ENCODE peak calls at places on chromosome 2, in ten cellular contexts. P, F, O, J, D, Y, T, X, Z and H are unnamed samples.

GRCh38 chr2:860259-860855 is 90.3 kb upstream of the SNTG2 start:
- DNase-seq in P (no peak), F (no peak), O (no peak), J (no peak), D (no peak), Y (no peak), T (no peak), X (peak; percentile 51), Z (no peak), H (no peak)

GRCh38 chr2:31270136-31270535 is 36.2 kb downstream of the EHD3 start:
- DNase-seq in P (no peak), F (no peak), O (peak; percentile 78), J (peak; percentile 47), D (no peak), Y (no peak), T (no peak), X (no peak), Z (no peak), H (no peak)

GRCh38 chr2:20141056-20141762 is 83.7 kb downstream of the SDC1 start:
- DNase-seq in P (no peak), F (no peak), O (peak; percentile 95), J (peak; percentile 96), D (no peak), Y (no peak), T (no peak), X (no peak), Z (peak; percentile 78), H (no peak)

GRCh38 chr2:8606649-8607550 is 75.0 kb upstream of the ID2 start:
- DNase-seq in P (no peak), F (no peak), O (no peak), J (no peak), D (no peak), Y (no peak), T (no peak), X (no peak), Z (no peak), H (no peak)

GRCh38 chr2:82674638-82675037 is 1784.4 kb downstream of the SUCLG1 start:
- DNase-seq in P (no peak), F (no peak), O (no peak), J (no peak), D (no peak), Y (no peak), T (no peak), X (no peak), Z (no peak), H (no peak)

GRCh38 chr2:58976374-58977055 is 735.4 kb upstream of the FANCL start:
- DNase-seq in P (no peak), F (no peak), O (no peak), J (no peak), D (no peak), Y (no peak), T (no peak), X (no peak), Z (no peak), H (no peak)

GRCh38 chr2:60406192-60406591 is 147.3 kb downstream of the BCL11A start:
- DNase-seq in P (no peak), F (no peak), O (no peak), J (no peak), D (no peak), Y (no peak), T (no peak), X (no peak), Z (no peak), H (no peak)

GRCh38 chr2:174617120-174617519 is 19.5 kb upstream of the WIPF1 start:
- DNase-seq in P (no peak), F (no peak), O (no peak), J (peak; percentile 58), D (no peak), Y (peak; percentile 13), T (no peak), X (no peak), Z (no peak), H (no peak)

GRCh38 chr2:202765435-202765834 is 106.1 kb downstream of the ICA1L start:
- DNase-seq in P (peak; percentile 0), F (no peak), O (peak; percentile 77), J (no peak), D (no peak), Y (no peak), T (no peak), X (no peak), Z (no peak), H (no peak)

GRCh38 chr2:69770193-69770702 is 28.3 kb downstream of the ANXA4 start:
- DNase-seq in P (peak; percentile 23), F (no peak), O (peak; percentile 91), J (peak; percentile 91), D (no peak), Y (no peak), T (no peak), X (no peak), Z (no peak), H (no peak)

GRCh38 chr2:152826880-152827279 is 108.5 kb downstream of the ARL6IP6 start:
- DNase-seq in P (no peak), F (no peak), O (peak; percentile 25), J (no peak), D (no peak), Y (no peak), T (no peak), X (no peak), Z (no peak), H (no peak)

GRCh38 chr2:26542194-26542455 is 64.2 kb upstream of the OTOF start:
- DNase-seq in P (no peak), F (no peak), O (no peak), J (no peak), D (peak; percentile 53), Y (no peak), T (no peak), X (no peak), Z (no peak), H (no peak)

GRCh38 chr2:185583058-185583816 is 155.4 kb upstream of the FSIP2 start:
- DNase-seq in P (no peak), F (no peak), O (peak; percentile 96), J (peak; percentile 55), D (no peak), Y (no peak), T (no peak), X (no peak), Z (peak; percentile 43), H (no peak)

GRCh38 chr2:111634995-111635538 is 248.9 kb downstream of the ANAPC1 start:
- DNase-seq in P (no peak), F (no peak), O (no peak), J (no peak), D (no peak), Y (no peak), T (no peak), X (no peak), Z (no peak), H (no peak)

GRCh38 chr2:191864623-191865521 is 18.0 kb upstream of the CAVIN2 start:
- DNase-seq in P (no peak), F (no peak), O (peak; percentile 56), J (peak; percentile 73), D (no peak), Y (no peak), T (no peak), X (no peak), Z (no peak), H (no peak)

GRCh38 chr2:188399159-188399558 is 107.5 kb downstream of the GULP1 start:
- DNase-seq in P (no peak), F (no peak), O (no peak), J (peak; percentile 68), D (no peak), Y (no peak), T (no peak), X (peak; percentile 27), Z (no peak), H (no peak)

GRCh38 chr2:173966274-173967098 is 1.3 kb upstream of the SP3 start:
- DNase-seq in P (no peak), F (no peak), O (no peak), J (no peak), D (no peak), Y (no peak), T (no peak), X (no peak), Z (no peak), H (no peak)

GRCh38 chr2:171893196-171893823 is 734 bp downstream of the SLC25A12 start:
- DNase-seq in P (no peak), F (no peak), O (peak; percentile 12), J (peak; percentile 11), D (peak; percentile 44), Y (no peak), T (no peak), X (no peak), Z (no peak), H (no peak)

GRCh38 chr2:152350155-152350679 is 15.2 kb downstream of the FMNL2 start:
- DNase-seq in P (no peak), F (no peak), O (no peak), J (no peak), D (no peak), Y (no peak), T (no peak), X (no peak), Z (no peak), H (no peak)

GRCh38 chr2:12412898-12413305 is 303.8 kb upstream of the TRIB2 start:
- DNase-seq in P (no peak), F (no peak), O (no peak), J (peak; percentile 79), D (no peak), Y (no peak), T (peak; percentile 23), X (no peak), Z (no peak), H (no peak)

GRCh38 chr2:45004569-45005181 is 4.6 kb downstream of the SIX2 start:
- DNase-seq in P (no peak), F (no peak), O (no peak), J (no peak), D (no peak), Y (no peak), T (no peak), X (peak; percentile 71), Z (no peak), H (no peak)

GRCh38 chr2:149155181-149155580 is 116.7 kb downstream of the LYPD6B start:
- DNase-seq in P (no peak), F (no peak), O (no peak), J (no peak), D (no peak), Y (no peak), T (no peak), X (no peak), Z (no peak), H (no peak)

GRCh38 chr2:159941729-159942128 is 120.7 kb downstream of the PLA2R1 start:
- DNase-seq in P (no peak), F (no peak), O (no peak), J (no peak), D (no peak), Y (no peak), T (no peak), X (no peak), Z (no peak), H (no peak)

GRCh38 chr2:1069847-1070246 is 119.2 kb downstream of the SNTG2 start:
- DNase-seq in P (no peak), F (no peak), O (no peak), J (no peak), D (no peak), Y (no peak), T (no peak), X (no peak), Z (no peak), H (no peak)

GRCh38 chr2:71798266-71799012 is 345.1 kb downstream of the DYSF start:
- DNase-seq in P (no peak), F (no peak), O (peak; percentile 22), J (peak; percentile 35), D (no peak), Y (peak; percentile 19), T (peak; percentile 8), X (peak; percentile 89), Z (no peak), H (no peak)

GRCh38 chr2:20620696-20621365 is 30.1 kb downstream of the HS1BP3 start:
- DNase-seq in P (no peak), F (no peak), O (no peak), J (no peak), D (no peak), Y (no peak), T (no peak), X (no peak), Z (peak; percentile 20), H (no peak)

GRCh38 chr2:118881490-118882129 is 34.2 kb upstream of the EN1 start:
- DNase-seq in P (no peak), F (no peak), O (peak; percentile 64), J (peak; percentile 42), D (peak; percentile 69), Y (peak; percentile 37), T (peak; percentile 68), X (peak; percentile 77), Z (peak; percentile 54), H (peak; percentile 45)

GRCh38 chr2:6452702-6453481 is 412.8 kb downstream of the CMPK2 start:
- DNase-seq in P (no peak), F (no peak), O (no peak), J (peak; percentile 31), D (no peak), Y (no peak), T (no peak), X (peak; percentile 20), Z (no peak), H (no peak)